ENCODE peak calls at places on chromosomes 3 and 15, in four cellular contexts. Y is ascending aorta, C is kidney epithelial cell, E is choroid plexus epithelial cell. U is an unnamed sample.

GRCh38 chr3:50294492-50295403 is 2.5 kb upstream of the IFRD2 start:
- DNase-seq in Y (no peak), E (no peak), C (no peak), U (no peak)

GRCh38 chr3:189237516-189237915 is 65.7 kb downstream of the TPRG1 start:
- DNase-seq in Y (no peak), C (no peak), E (peak), U (no peak)

GRCh38 chr3:95217661-95218060 is 1154.8 kb downstream of the NSUN3 start:
- DNase-seq in Y (no peak), E (no peak), C (no peak), U (no peak)

GRCh38 chr15:88450125-88450798 is 16.9 kb downstream of the MRPL46 start:
- DNase-seq in E (peak), Y (no peak), C (no peak), U (peak)

GRCh38 chr3:31077021-31077601 is 182.7 kb upstream of the GADL1 start:
- DNase-seq in C (peak), E (peak), Y (no peak), U (peak)

GRCh38 chr3:128424508-128425069 is 42.1 kb downstream of the DNAJB8 start:
- DNase-seq in E (no peak), Y (no peak), C (no peak), U (no peak)

GRCh38 chr3:4797201-4797600 is 182.0 kb upstream of the BHLHE40 start:
- DNase-seq in E (peak), C (no peak), Y (no peak), U (no peak)

GRCh38 chr3:71859128-71859519 is 74.2 kb upstream of the PROK2 start:
- DNase-seq in E (peak), Y (no peak), C (no peak), U (peak)

GRCh38 chr3:129481783-129482332 is 41.8 kb downstream of the IFT122 start:
- DNase-seq in Y (no peak), E (peak), C (no peak), U (peak)

GRCh38 chr3:172332256-172333041 is 115.8 kb downstream of the GHSR start:
- DNase-seq in C (no peak), Y (no peak), E (peak), U (peak)

GRCh38 chr3:125140817-125141595 is 71.5 kb downstream of the SLC12A8 start:
- DNase-seq in Y (no peak), E (peak), C (no peak), U (no peak)

GRCh38 chr15:37793851-37794250 is 140.6 kb upstream of the TMCO5A start:
- DNase-seq in Y (no peak), E (peak), C (no peak), U (no peak)
- TF ChIP-seq CTCF in Y (no peak), E (peak), C (peak), U (no peak)

DNA sequence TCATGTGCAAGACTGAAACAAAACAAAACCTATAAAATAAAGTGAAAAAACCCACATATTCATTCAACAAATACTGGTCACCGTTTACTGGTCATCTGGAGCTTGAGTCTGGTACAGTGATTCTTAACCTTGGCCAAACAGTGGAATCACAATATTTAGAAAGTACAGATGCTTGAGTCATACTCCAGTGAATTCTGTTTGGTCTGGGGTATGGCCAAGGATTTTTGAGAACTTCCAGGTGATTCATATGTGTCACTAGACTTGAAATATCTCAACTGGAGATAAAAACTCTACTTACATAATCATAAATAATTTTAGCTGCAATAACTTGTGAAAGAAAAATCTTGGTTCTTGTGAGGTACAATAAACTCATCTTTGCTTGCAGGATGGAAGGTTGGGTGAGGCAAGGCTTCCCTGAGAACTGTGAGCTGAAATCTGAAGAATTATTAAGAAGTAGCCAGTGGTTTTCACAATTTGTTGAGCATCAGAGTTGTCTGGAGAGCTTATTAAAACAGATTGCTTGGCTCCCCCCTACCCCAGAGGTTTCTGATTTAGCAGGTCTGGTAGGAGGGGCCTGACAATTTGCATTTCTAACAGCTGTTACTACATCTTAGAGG is 9.6 kb downstream of the NEK11 start:
- DNase-seq in Y (no peak), C (no peak), E (peak), U (peak)
- TF ChIP-seq CTCF in Y (no peak), C (no peak), E (no peak), U (no peak)

DNA sequence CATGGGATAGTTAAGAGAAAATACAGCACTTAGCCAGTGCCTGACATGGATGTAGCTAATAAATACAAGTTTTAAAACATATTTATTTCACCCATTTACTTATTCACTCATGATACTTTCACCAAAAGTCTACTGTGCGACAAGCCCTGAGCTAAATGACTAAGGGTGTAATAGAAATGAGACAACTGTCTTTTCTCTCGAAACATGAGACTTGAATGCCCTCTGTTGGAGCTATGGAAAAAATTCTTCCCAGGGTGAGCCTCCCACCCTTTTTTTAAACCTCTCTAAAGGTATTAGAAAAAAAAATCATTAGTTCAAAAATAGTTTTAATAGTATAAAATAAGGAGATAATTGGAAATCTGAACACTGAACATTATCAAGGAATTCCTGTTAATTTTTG is 24.3 kb upstream of the RPL14 start:
- DNase-seq in Y (no peak), C (no peak), E (peak), U (peak)
- TF ChIP-seq CTCF in Y (no peak), C (no peak), E (no peak), U (peak)

GRCh38 chr15:70433583-70434288 is 329.6 kb downstream of the UACA start:
- DNase-seq in Y (no peak), C (no peak), E (no peak), U (no peak)
- TF ChIP-seq CTCF in Y (no peak), C (no peak), E (no peak), U (no peak)

GRCh38 chr3:9400626-9401025 is 3.2 kb downstream of the SETD5 start:
- DNase-seq in Y (no peak), C (no peak), E (no peak), U (no peak)

GRCh38 chr3:9397911-9398714 is 698 bp downstream of the SETD5 start:
- DNase-seq in E (peak), Y (peak), C (no peak), U (peak)

GRCh38 chr3:9401986-9402385 is 4.6 kb downstream of the SETD5 start:
- DNase-seq in E (no peak), C (no peak), Y (no peak), U (no peak)

GRCh38 chr3:9398715-9399708 is 1.6 kb downstream of the SETD5 start:
- DNase-seq in C (no peak), E (peak), Y (no peak), U (peak)

GRCh38 chr3:9399746-9400145 is 2.3 kb downstream of the SETD5 start:
- DNase-seq in Y (peak), C (peak), E (peak), U (peak)
- TF ChIP-seq CTCF in Y (no peak), C (peak), E (peak), U (no peak)

GRCh38 chr3:123193448-123194101 is 8.2 kb upstream of the SEC22A start:
- DNase-seq in C (no peak), E (no peak), Y (no peak), U (no peak)

GRCh38 chr3:123198352-123198751 is 3.4 kb upstream of the SEC22A start:
- DNase-seq in C (no peak), Y (no peak), E (no peak), U (peak)

GRCh38 chr3:123194552-123194951 is 7.2 kb upstream of the SEC22A start:
- DNase-seq in C (no peak), Y (no peak), E (peak), U (peak)
- TF ChIP-seq CTCF in C (peak), Y (no peak), E (peak), U (peak)

GRCh38 chr15:44033894-44034293 is 161.2 kb downstream of the FRMD5 start:
- DNase-seq in E (peak), C (peak), Y (no peak), U (peak)

GRCh38 chr15:44029003-44029402 is 166.1 kb downstream of the FRMD5 start:
- DNase-seq in Y (no peak), C (no peak), E (no peak), U (no peak)

GRCh38 chr15:44034334-44034733 is 160.7 kb downstream of the FRMD5 start:
- DNase-seq in E (peak), Y (no peak), C (no peak), U (no peak)

GRCh38 chr15:44028349-44028748 is 166.7 kb downstream of the FRMD5 start:
- DNase-seq in E (no peak), C (no peak), Y (no peak), U (peak)

GRCh38 chr15:44029940-44030568 is 165.0 kb downstream of the FRMD5 start:
- DNase-seq in C (no peak), Y (no peak), E (peak), U (peak)
- TF ChIP-seq CTCF in C (no peak), Y (no peak), E (no peak), U (no peak)

GRCh38 chr15:29838352-29839010 is 16.2 kb upstream of the TJP1 start:
- DNase-seq in Y (no peak), C (no peak), E (no peak), U (peak)
- TF ChIP-seq CTCF in Y (no peak), C (no peak), E (no peak), U (no peak)

GRCh38 chr3:131193671-131194291 is 167.1 kb downstream of the NEK11 start:
- DNase-seq in C (no peak), Y (no peak), E (peak), U (no peak)
- TF ChIP-seq CTCF in C (no peak), Y (no peak), E (no peak), U (no peak)